ENCODE peak calls at places on chromosomes 11 and 22, in four cellular contexts. F is astrocyte of the spinal cord, V is lower lobe of right lung, Y is heart left ventricle. Q is an unnamed sample.

GRCh38 chr11:79076526-79077115 is 364.2 kb downstream of the TENM4 start:
- DNase-seq in F (no peak), V (peak), Y (peak), Q (peak)

GRCh38 chr11:98068251-98068650 is 952.5 kb upstream of the CNTN5 start:
- DNase-seq in F (no peak), V (no peak), Y (no peak), Q (no peak)

GRCh38 chr22:37961062-37961461 is 7.6 kb downstream of the POLR2F start:
- DNase-seq in V (no peak), F (no peak), Y (no peak), Q (no peak)

GRCh38 chr22:37056246-37056645 is 4.7 kb downstream of the KCTD17 start:
- DNase-seq in Y (no peak), V (no peak), F (no peak), Q (no peak)

GRCh38 chr11:67563354-67564114 is 20.1 kb upstream of the GSTP1 start:
- DNase-seq in Y (peak), F (peak), V (no peak), Q (peak)

GRCh38 chr22:45834795-45835194 is 142.2 kb downstream of the WNT7B start:
- DNase-seq in Y (no peak), V (no peak), F (no peak), Q (no peak)

GRCh38 chr22:45842141-45842831 is 134.7 kb downstream of the WNT7B start:
- DNase-seq in Y (no peak), V (no peak), F (peak), Q (peak)

GRCh38 chr11:121463689-121464335 is 11.0 kb upstream of the SORL1-AS1 start:
- DNase-seq in F (no peak), V (no peak), Y (no peak), Q (no peak)

GRCh38 chr11:85182437-85183109 is 444.6 kb downstream of the DLG2 start:
- DNase-seq in V (no peak), F (peak), Y (no peak), Q (peak)

GRCh38 chr11:107468596-107468995 is 11.0 kb upstream of the CWF19L2 start:
- DNase-seq in V (no peak), F (peak), Y (no peak), Q (peak)

GRCh38 chr11:59394186-59394585 is 32.0 kb downstream of the OR5A2 start:
- DNase-seq in V (no peak), F (no peak), Y (no peak), Q (no peak)

GRCh38 chr11:90204832-90205646 is 17.8 kb downstream of the CHORDC1 start:
- DNase-seq in F (peak), Y (no peak), V (no peak), Q (peak)

GRCh38 chr22:17501679-17502285 is 61.5 kb upstream of the SLC25A18 start:
- DNase-seq in F (peak), Y (no peak), V (no peak), Q (peak)

GRCh38 chr11:2988996-2989395 is 3.1 kb downstream of the NAP1L4 start:
- DNase-seq in F (no peak), Y (no peak), V (no peak), Q (peak)

GRCh38 chr22:44220727-44221680 is 40.3 kb downstream of the PARVG start:
- DNase-seq in F (no peak), Y (no peak), V (no peak), Q (no peak)

GRCh38 chr11:70862093-70862492 is 390.3 kb downstream of the SHANK2 start:
- DNase-seq in F (no peak), Y (no peak), V (no peak), Q (no peak)

DNA sequence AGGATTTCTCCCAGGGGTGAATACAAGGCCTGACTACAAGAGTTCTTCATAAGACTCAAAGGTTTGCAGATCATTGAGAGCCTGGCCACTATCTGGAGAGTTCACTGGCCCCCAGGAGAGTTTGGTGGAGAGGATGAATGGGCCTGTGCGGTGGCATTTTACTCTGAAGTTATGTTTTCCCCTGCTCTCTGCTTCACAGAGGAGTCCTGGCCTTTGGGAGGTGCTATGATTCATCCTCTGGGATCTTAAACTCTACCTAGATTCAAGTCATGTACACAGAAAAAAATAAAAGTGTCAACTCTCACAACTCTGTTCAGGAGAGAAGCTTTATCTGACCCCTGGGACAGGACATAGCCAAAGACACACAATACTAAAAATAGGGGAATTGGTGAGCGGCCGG is 159.1 kb upstream of the CARD18 start:
- DNase-seq in F (peak), V (no peak), Y (no peak), Q (no peak)
- TF ChIP-seq CTCF in F (no peak), V (no peak), Y (no peak), Q (no peak)

GRCh38 chr11:114281388-114281956 is 14.7 kb upstream of the NNMT start:
- DNase-seq in V (no peak), Y (no peak), F (no peak), Q (peak)
- TF ChIP-seq CTCF in V (no peak), Y (no peak), F (no peak), Q (no peak)

GRCh38 chr11:41431784-41432183 is 27.7 kb downstream of the LRRC4C start:
- DNase-seq in Y (no peak), F (no peak), V (no peak), Q (no peak)
- TF ChIP-seq CTCF in Y (peak), F (peak), V (peak), Q (no peak)

GRCh38 chr22:22770280-22770871 is 117.2 kb upstream of the IGLL5 start:
- DNase-seq in V (no peak), Y (no peak), F (peak), Q (no peak)
- TF ChIP-seq CTCF in V (peak), Y (peak), F (peak), Q (peak)

DNA sequence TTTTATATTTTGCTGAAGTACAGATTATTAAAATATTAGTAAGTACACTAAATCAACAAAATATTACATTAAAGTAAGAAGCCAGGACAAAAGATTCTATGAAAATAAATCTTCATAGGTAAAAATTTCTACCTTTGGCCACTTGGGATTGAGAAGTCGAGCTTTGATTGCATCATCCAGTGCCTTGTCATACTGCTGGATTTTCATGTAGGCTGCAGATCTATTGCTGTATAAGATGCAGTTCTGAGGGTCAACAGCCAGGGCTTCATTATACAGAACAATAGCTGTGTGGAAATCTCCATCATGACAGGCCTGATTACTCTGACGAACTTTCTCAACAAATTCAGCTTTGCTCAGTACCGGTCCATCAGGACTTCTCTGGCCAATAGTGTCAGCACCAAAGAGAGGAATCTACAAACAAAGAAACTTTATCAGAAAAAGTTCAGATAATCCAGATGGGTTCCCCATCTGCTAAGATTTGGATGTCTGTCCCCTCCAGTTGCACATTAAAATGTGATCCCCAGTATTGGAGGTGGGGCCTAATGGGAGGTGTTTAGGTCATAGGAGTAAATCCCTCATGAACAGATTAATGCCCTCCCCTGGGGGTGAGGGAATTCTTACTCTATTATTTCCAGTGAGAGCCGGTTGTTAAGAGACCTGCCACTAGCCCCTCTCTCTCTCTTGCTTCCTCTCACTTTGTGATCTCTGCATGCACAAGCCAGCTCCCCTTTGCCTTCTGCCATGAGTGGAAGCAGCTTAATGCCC is 50.0 kb downstream of the TTC28 start:
- DNase-seq in Y (no peak), F (no peak), V (no peak), Q (no peak)
- TF ChIP-seq CTCF in Y (no peak), F (no peak), V (no peak), Q (no peak)

GRCh38 chr11:64306563-64306875 is 1.2 kb downstream of the ESRRA start:
- DNase-seq in F (no peak), Y (no peak), V (no peak), Q (no peak)

GRCh38 chr11:64304316-64305072 is 830 bp upstream of the ESRRA start:
- DNase-seq in V (peak), F (peak), Y (peak), Q (peak)

GRCh38 chr11:64306876-64307622 is 1.7 kb downstream of the ESRRA start:
- DNase-seq in V (peak), Y (peak), F (no peak), Q (peak)

GRCh38 chr11:64305075-64305690 is at the start of gene ESRRA:
- DNase-seq in Y (peak), F (peak), V (peak), Q (peak)

DNA sequence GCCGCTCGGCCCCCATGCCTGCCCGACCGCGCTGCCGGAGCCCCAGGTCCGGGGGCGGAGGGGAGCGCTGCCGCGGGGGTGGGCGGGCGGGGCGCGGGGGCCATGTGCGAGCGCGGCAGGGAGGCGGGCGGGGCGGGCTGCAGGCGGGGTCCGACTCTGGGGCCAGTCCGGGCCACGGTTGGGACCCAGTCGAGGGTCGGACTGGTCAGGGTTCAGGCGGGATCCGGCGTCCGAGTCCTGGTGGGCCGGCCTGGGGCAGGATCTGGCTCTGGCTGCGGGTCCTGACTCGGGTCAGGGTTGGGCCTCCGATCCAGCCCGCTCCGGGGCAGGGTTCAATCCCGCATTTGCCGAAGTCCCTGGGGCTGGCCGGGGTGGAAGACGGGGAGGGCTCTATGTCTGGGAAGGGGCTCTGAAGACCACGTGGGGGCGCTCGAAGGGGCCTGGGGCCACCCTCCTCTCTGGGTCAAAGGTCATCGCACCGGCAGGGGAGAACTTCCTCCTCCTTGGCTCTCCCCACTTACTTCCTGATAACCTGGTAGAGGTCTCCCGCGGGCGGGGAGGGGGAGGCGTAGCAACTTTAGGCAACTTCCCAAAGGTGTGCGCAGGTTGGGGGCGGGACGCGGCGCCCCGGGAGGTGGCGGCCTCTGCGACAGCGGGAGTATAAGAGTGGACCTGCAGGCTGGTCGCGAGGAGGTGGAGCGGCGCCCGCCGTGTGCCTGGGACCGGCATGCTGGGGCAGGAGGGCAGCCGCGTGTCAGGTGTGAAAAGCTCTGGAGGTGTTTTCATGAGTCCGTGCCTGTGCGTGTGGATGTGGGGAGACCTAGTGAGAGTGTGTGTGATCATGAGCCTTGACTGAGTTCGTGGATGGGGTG is 603 bp downstream of the ESRRA start:
- DNase-seq in Y (peak), V (peak), F (peak), Q (peak)
- TF ChIP-seq CTCF in Y (peak), V (peak), F (peak), Q (no peak)

GRCh38 chr22:50342651-50343540 is at the start of gene PPP6R2:
- DNase-seq in V (peak), Y (peak), F (peak), Q (peak)
- TF ChIP-seq CTCF in V (peak), Y (peak), F (no peak), Q (no peak)

GRCh38 chr11:35905901-35906661 is 37.8 kb upstream of the LDLRAD3 start:
- DNase-seq in Y (no peak), V (no peak), F (peak), Q (no peak)
- TF ChIP-seq CTCF in Y (no peak), V (no peak), F (no peak), Q (no peak)

Q was measured in AG10803.